ENCODE peak calls at places on chromosomes 5 and 9, in eight cellular contexts. R is fibroblast of villous mesenchyme, B is progenitor cell of endocrine pancreas, V is mammary epithelial cell, T is brain microvascular endothelial cell, M is cardiac muscle cell, L is dorsolateral prefrontal cortex, C is Peyer's patch. E is an unnamed sample.

GRCh38 chr9:92781902-92782301 is 17.3 kb upstream of the BICD2 start:
- DNase-seq in R (no peak), B (no peak), V (peak), T (no peak), M (no peak), L (no peak), C (no peak), E (no peak)

GRCh38 chr9:120767451-120767850 is 25.8 kb downstream of the FBXW2 start:
- DNase-seq in R (no peak), B (no peak), V (peak), T (no peak), M (no peak), L (no peak), C (no peak), E (no peak)

GRCh38 chr5:74616236-74617146 is 24.0 kb downstream of the ENC1 start:
- DNase-seq in R (peak), B (no peak), V (no peak), T (no peak), M (peak), L (no peak), C (no peak), E (no peak)

GRCh38 chr5:173468821-173469251 is 140.6 kb upstream of the STC2 start:
- DNase-seq in R (no peak), B (no peak), V (no peak), T (no peak), M (no peak), L (no peak), C (no peak), E (no peak)

GRCh38 chr9:128098017-128098935 is 29.3 kb downstream of the PTGES2 start:
- DNase-seq in R (peak), B (peak), V (peak), T (peak), M (peak), L (peak), C (peak), E (peak)

GRCh38 chr9:68706579-68707201 is 1.6 kb downstream of the PIP5K1B start:
- DNase-seq in R (no peak), B (no peak), V (no peak), T (no peak), M (no peak), L (no peak), C (no peak), E (no peak)

GRCh38 chr9:128902351-128903078 is 18.3 kb upstream of the PHYHD1 start:
- DNase-seq in R (no peak), B (no peak), V (peak), T (no peak), M (no peak), L (no peak), C (peak), E (no peak)

GRCh38 chr5:142716963-142717362 is 31.1 kb upstream of the FGF1 start:
- DNase-seq in R (peak), B (peak), V (peak), T (peak), M (peak), L (peak), C (peak), E (peak)

GRCh38 chr5:142904421-142904820 is 134.2 kb downstream of the ARHGAP26 start:
- DNase-seq in R (no peak), B (no peak), V (peak), T (no peak), M (no peak), L (no peak), C (no peak), E (no peak)

GRCh38 chr9:35051069-35051967 is 21.1 kb downstream of the VCP start:
- DNase-seq in R (peak), B (peak), V (peak), T (peak), M (peak), L (no peak), C (peak), E (peak)
- TF ChIP-seq CTCF in R (peak), B (peak), V (peak), T (peak), M (peak), L (peak), C (peak), E (peak)

GRCh38 chr9:115340314-115340713 is 222.4 kb upstream of the TNC start:
- DNase-seq in R (no peak), B (no peak), V (no peak), T (no peak), M (no peak), L (no peak), C (no peak), E (no peak)

GRCh38 chr9:115335441-115335840 is 217.5 kb upstream of the TNC start:
- DNase-seq in R (no peak), B (no peak), V (no peak), T (no peak), M (no peak), L (no peak), C (no peak), E (no peak)

GRCh38 chr9:115341401-115341800 is 223.4 kb upstream of the TNC start:
- DNase-seq in R (no peak), B (no peak), V (no peak), T (no peak), M (no peak), L (no peak), C (no peak), E (no peak)
- TF ChIP-seq CTCF in R (no peak), B (no peak), V (no peak), T (no peak), M (no peak), L (no peak), C (no peak), E (no peak)

GRCh38 chr9:124419832-124420489 is 4.7 kb upstream of the PSMB7 start:
- DNase-seq in R (no peak), B (no peak), V (no peak), T (no peak), M (no peak), L (no peak), C (no peak), E (no peak)
- TF ChIP-seq CTCF in R (no peak), B (peak), V (no peak), T (no peak), M (no peak), L (no peak), C (no peak), E (no peak)

DNA sequence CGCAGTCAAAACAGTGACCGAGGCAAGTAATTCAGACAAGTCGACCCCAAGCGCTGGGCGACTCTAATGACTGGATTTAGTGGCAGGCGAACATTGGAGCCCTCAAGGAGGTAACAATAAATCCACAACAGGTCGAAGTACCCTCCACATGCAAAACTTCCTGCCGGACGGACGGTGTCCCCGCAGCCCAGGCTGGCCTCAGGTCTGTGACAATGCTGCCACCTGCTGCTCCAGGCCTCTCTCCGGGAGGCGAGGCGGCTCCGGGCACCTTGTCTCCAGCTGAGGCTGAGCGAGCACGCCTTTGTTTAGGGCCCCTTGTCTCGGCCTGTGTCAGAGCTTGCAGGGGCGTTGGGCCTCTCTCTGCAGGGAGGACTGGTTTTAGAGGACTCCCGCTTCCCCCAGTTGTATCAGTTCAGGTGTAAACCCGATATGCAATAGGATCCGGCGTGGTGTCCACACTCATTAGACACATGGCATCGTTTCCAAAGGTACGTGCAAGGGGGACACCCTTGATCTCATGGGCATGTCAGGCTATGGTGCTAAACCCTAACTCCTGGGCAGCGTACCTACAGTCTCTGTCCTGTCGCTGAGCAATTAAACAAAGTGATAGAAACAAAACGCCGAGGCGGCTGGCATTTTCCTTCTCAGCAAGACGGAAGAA is 628.0 kb upstream of the ADAMTS16 start:
- DNase-seq in R (no peak), B (peak), V (peak), T (no peak), M (no peak), L (peak), C (no peak), E (peak)
- TF ChIP-seq CTCF in R (no peak), B (peak), V (peak), T (no peak), M (no peak), L (no peak), C (no peak), E (peak)

GRCh38 chr5:109479260-109479860 is 69.6 kb upstream of the PJA2 start:
- DNase-seq in R (peak), B (no peak), V (no peak), T (no peak), M (peak), L (no peak), C (no peak), E (peak)
- TF ChIP-seq CTCF in R (peak), B (peak), V (peak), T (peak), M (peak), L (no peak), C (no peak), E (peak)